ENCODE peak calls at places on chromosomes 7 and 10, in seven cellular contexts. C is RWPE1, R is lower lobe of right lung, S is nephron progenitor cell, A is endothelial cell, O is A549, W is WERI-Rb-1. Z is an unnamed sample.

GRCh38 chr7:7438851-7439250 is 96.8 kb downstream of the COL28A1 start:
- DNase-seq in C (peak), R (no peak), S (no peak), A (no peak), O (peak), W (no peak), Z (no peak)

GRCh38 chr7:2404714-2405119 is 1.3 kb downstream of the CHST12 start:
- DNase-seq in C (no peak), R (no peak), S (no peak), A (no peak), O (no peak), W (no peak), Z (no peak)

GRCh38 chr7:156494960-156495359 is 145.6 kb upstream of the RNF32 start:
- DNase-seq in C (no peak), R (no peak), S (no peak), A (no peak), O (no peak), W (no peak), Z (no peak)

GRCh38 chr10:66322261-66322660 is 603.6 kb upstream of the LRRTM3 start:
- DNase-seq in C (no peak), R (no peak), S (no peak), A (no peak), O (no peak), W (no peak), Z (no peak)

GRCh38 chr10:23981520-23982309 is 227.2 kb upstream of the KIAA1217 start:
- DNase-seq in C (no peak), R (no peak), S (no peak), A (no peak), O (no peak), W (no peak), Z (no peak)

GRCh38 chr7:15334524-15335269 is 227.1 kb downstream of the AGMO start:
- DNase-seq in C (no peak), R (no peak), S (no peak), A (no peak), O (no peak), W (no peak), Z (no peak)

GRCh38 chr7:129452589-129453231 is 18.5 kb downstream of the STRIP2 start:
- DNase-seq in C (no peak), R (no peak), S (no peak), A (no peak), O (no peak), W (no peak), Z (no peak)

GRCh38 chr7:5656233-5656632 is 125.2 kb downstream of the RNF216 start:
- DNase-seq in C (no peak), R (no peak), S (no peak), A (no peak), O (no peak), W (no peak), Z (no peak)

GRCh38 chr10:3978762-3979161 is 193.8 kb upstream of the KLF6 start:
- DNase-seq in C (no peak), R (no peak), S (no peak), A (no peak), O (no peak), W (no peak), Z (no peak)

GRCh38 chr10:10094700-10095099 is 923.0 kb upstream of the CELF2 start:
- DNase-seq in C (no peak), R (no peak), S (no peak), A (no peak), O (no peak), W (no peak), Z (no peak)

GRCh38 chr7:7542251-7542835 is 6.7 kb upstream of the COL28A1 start:
- DNase-seq in C (no peak), R (no peak), S (no peak), A (no peak), O (no peak), W (no peak), Z (no peak)

GRCh38 chr10:104323721-104324686 is 14.3 kb downstream of the ITPRIP start:
- DNase-seq in C (no peak), R (peak), S (no peak), A (no peak), O (no peak), W (no peak), Z (no peak)

GRCh38 chr10:52541082-52541481 is 227.0 kb downstream of the DKK1 start:
- DNase-seq in C (no peak), R (no peak), S (no peak), A (no peak), O (no peak), W (no peak), Z (no peak)

GRCh38 chr7:15508258-15508657 is 53.6 kb downstream of the AGMO start:
- DNase-seq in C (no peak), R (no peak), S (no peak), A (no peak), O (no peak), W (no peak), Z (no peak)

GRCh38 chr7:32941996-32942782 is 15.1 kb upstream of the FKBP9 start:
- DNase-seq in C (peak), R (peak), S (peak), A (peak), O (peak), W (peak), Z (no peak)

GRCh38 chr7:309586-310228 is 19.7 kb downstream of the FOXL3 start:
- DNase-seq in C (no peak), R (peak), S (no peak), A (no peak), O (no peak), W (no peak), Z (no peak)

GRCh38 chr7:27510550-27510949 is 152.1 kb downstream of the HIBADH start:
- DNase-seq in C (no peak), R (no peak), S (no peak), A (no peak), O (no peak), W (no peak), Z (no peak)

GRCh38 chr7:65953321-65953720 is 28.7 kb downstream of the GUSB start:
- DNase-seq in C (no peak), R (no peak), S (no peak), A (no peak), O (no peak), W (no peak), Z (no peak)

GRCh38 chr7:148153611-148154010 is 437.0 kb upstream of the C7orf33 start:
- DNase-seq in C (no peak), R (peak), S (no peak), A (no peak), O (no peak), W (no peak), Z (no peak)

GRCh38 chr7:135812151-135812550 is 63.5 kb upstream of the FAM180A start:
- DNase-seq in C (no peak), R (no peak), S (no peak), A (no peak), O (no peak), W (no peak), Z (no peak)

GRCh38 chr10:103111031-103111917 is 81.8 kb downstream of the NT5C2 start:
- DNase-seq in C (no peak), R (no peak), S (no peak), A (no peak), O (no peak), W (no peak), Z (no peak)

GRCh38 chr10:94094540-94094939 is 100.8 kb downstream of the PLCE1 start:
- DNase-seq in C (no peak), R (no peak), S (no peak), A (no peak), O (no peak), W (no peak), Z (no peak)

GRCh38 chr7:12358694-12359093 is 45.0 kb downstream of the VWDE start:
- DNase-seq in C (no peak), R (no peak), S (no peak), A (no peak), O (no peak), W (no peak), Z (no peak)

GRCh38 chr10:119489572-119490326 is 52.8 kb downstream of the RGS10 start:
- DNase-seq in C (peak), R (no peak), S (peak), A (peak), O (peak), W (peak), Z (peak)

GRCh38 chr7:18771834-18772566 is 276.5 kb downstream of the HDAC9 start:
- DNase-seq in C (no peak), R (no peak), S (no peak), A (no peak), O (no peak), W (no peak), Z (no peak)

GRCh38 chr7:11831383-11831726 is 643 bp downstream of the THSD7A start:
- DNase-seq in C (no peak), R (no peak), S (no peak), A (no peak), O (no peak), W (no peak), Z (no peak)

GRCh38 chr10:66455304-66455703 is 470.5 kb upstream of the LRRTM3 start:
- DNase-seq in C (no peak), R (no peak), S (no peak), A (no peak), O (peak), W (no peak), Z (no peak)

GRCh38 chr10:125014984-125015944 is 73.3 kb downstream of the ZRANB1 start:
- DNase-seq in C (no peak), R (no peak), S (no peak), A (no peak), O (no peak), W (no peak), Z (no peak)

GRCh38 chr7:109131141-109131540 is 561.5 kb downstream of the DNAJB9 start:
- DNase-seq in C (no peak), R (no peak), S (no peak), A (no peak), O (no peak), W (no peak), Z (no peak)

GRCh38 chr7:80550005-80550404 is 38.1 kb upstream of the GNAT3 start:
- DNase-seq in C (no peak), R (no peak), S (no peak), A (no peak), O (no peak), W (no peak), Z (no peak)

DNA sequence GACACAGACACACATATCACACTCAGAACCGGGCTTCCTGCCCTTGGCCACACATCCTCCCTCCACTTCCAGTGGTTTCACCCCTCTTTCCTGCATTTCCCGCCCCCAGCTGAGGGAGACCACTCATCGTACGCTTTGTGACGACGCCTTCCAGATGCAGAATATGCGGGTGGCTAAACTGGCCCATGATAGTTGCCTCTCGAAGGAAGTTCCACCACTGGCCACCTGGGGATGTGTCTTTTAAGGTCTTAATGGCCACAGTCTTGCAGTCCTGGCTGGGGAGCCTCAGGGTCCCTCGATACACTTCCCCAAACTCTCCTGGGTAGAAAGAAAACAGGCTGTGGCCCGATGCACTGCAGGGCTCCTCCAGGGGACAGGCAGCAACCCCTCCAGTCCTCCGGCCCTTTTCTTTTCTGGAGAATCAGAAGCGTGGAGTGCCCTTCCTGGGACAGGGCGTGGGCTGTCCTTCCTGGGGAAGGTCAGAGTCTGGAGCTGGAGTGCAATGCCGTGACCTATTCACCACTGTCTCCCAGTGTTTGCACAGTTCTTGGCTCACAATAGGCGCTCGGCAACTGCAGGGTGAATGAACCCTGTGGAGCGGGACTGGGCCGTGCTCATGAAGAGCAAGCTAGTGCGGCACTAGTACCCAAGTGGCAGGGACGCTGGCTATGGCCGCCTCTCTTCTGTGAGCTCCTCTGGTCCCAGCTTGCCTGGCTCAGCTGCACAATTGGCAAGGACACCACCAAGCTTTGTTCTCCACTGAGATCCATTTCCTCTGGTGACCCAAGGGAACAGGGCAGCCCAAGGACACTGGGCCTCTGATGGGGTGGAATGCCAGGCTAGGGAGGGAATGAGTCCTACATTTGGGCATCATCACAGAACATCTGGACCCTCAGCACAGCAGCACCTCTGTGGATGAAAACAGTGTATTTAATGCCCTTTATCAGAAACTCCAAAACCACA is 13.2 kb downstream of the EPHA1 start:
- DNase-seq in C (no peak), R (no peak), S (no peak), A (no peak), O (no peak), W (no peak), Z (no peak)
- TF ChIP-seq CTCF in C (no peak), R (no peak), S (no peak), A (peak), O (peak), W (peak), Z (no peak)

GRCh38 chr7:34133983-34134782 is 228.8 kb downstream of the BMPER start:
- DNase-seq in C (peak), R (no peak), S (peak), A (peak), O (peak), W (peak), Z (no peak)
- TF ChIP-seq CTCF in C (peak), R (peak), S (peak), A (peak), O (peak), W (peak), Z (no peak)

GRCh38 chr7:102129636-102130370 is 156.9 kb upstream of the SH2B2 start:
- DNase-seq in C (no peak), R (no peak), S (no peak), A (no peak), O (no peak), W (no peak), Z (no peak)

GRCh38 chr7:102122026-102122425 is 164.6 kb upstream of the SH2B2 start:
- DNase-seq in C (peak), R (no peak), S (no peak), A (no peak), O (peak), W (no peak), Z (no peak)

GRCh38 chr7:102128303-102128702 is 158.4 kb upstream of the SH2B2 start:
- DNase-seq in C (no peak), R (no peak), S (no peak), A (no peak), O (no peak), W (no peak), Z (no peak)

GRCh38 chr7:102120666-102121065 is 166.0 kb upstream of the SH2B2 start:
- DNase-seq in C (no peak), R (no peak), S (no peak), A (no peak), O (no peak), W (no peak), Z (no peak)

GRCh38 chr7:102125127-102125561 is 161.5 kb upstream of the SH2B2 start:
- DNase-seq in C (peak), R (peak), S (peak), A (no peak), O (peak), W (no peak), Z (peak)
- TF ChIP-seq CTCF in C (no peak), R (no peak), S (no peak), A (no peak), O (peak), W (no peak), Z (no peak)

GRCh38 chr7:50771120-50772002 is 11.3 kb downstream of the GRB10 start:
- DNase-seq in C (no peak), R (no peak), S (no peak), A (no peak), O (no peak), W (no peak), Z (no peak)
- TF ChIP-seq CTCF in C (no peak), R (no peak), S (no peak), A (no peak), O (no peak), W (no peak), Z (no peak)

GRCh38 chr7:116438274-116438673 is 61.3 kb upstream of the CAV2 start:
- DNase-seq in C (no peak), R (no peak), S (no peak), A (no peak), O (peak), W (no peak), Z (no peak)

GRCh38 chr7:116436305-116436826 is 63.2 kb upstream of the CAV2 start:
- DNase-seq in C (no peak), R (no peak), S (no peak), A (no peak), O (no peak), W (no peak), Z (no peak)

GRCh38 chr7:116441534-116441933 is 58.0 kb upstream of the CAV2 start:
- DNase-seq in C (no peak), R (no peak), S (no peak), A (no peak), O (no peak), W (no peak), Z (no peak)

GRCh38 chr7:116439856-116440549 is 59.5 kb upstream of the CAV2 start:
- DNase-seq in C (no peak), R (no peak), S (no peak), A (no peak), O (no peak), W (no peak), Z (no peak)

DNA sequence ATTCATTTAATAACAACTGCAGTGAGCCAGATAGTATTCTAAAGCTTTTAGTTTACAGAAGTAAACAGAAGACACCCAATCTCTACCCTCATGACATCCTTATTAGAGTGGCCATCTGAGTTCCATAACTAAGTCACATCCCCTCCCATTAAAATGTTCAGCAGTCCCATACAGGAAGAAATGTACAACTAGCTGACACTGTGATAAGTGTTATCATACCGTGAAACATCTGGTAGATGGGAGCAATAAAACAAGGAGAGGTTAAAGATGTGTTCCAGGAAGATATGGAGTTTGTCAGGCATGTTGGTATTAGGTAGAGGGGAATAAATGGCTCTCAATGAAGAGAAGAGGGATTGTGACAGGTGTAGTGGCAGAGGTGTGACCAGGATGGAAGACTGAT is 60.5 kb upstream of the CAV2 start:
- DNase-seq in C (no peak), R (no peak), S (no peak), A (no peak), O (no peak), W (no peak), Z (no peak)
- TF ChIP-seq CTCF in C (no peak), R (no peak), S (no peak), A (no peak), O (no peak), W (no peak), Z (no peak)

GRCh38 chr10:30387646-30388243 is 38.7 kb upstream of the MTPAP start:
- DNase-seq in C (peak), R (no peak), S (no peak), A (no peak), O (peak), W (no peak), Z (no peak)
- TF ChIP-seq CTCF in C (no peak), R (no peak), S (no peak), A (no peak), O (no peak), W (no peak), Z (no peak)